ENCODE peak calls at places on chromosome 18, in ten cellular contexts. P is EL; B is NCI-H2171 treated with DMSO at 0.1 percent for 48 hours; D is activated CD8-positive, alpha-beta memory T cell treated with anti-CD3 and anti-CD28 coated beads for 48 hours; V is A549; C is skeletal muscle cell; Q is activated CD8-positive, alpha-beta T cell treated with anti-CD3 and anti-CD28 coated beads, Interleukin-2, amount 10 ng/mL, durations not matched to agents 7 days and 5 days; X is SHP77; E is T-helper 17 cell; U is NCI-H1092 treated with DMSO at 0.1 percent for 48 hours. Y is an unnamed sample.

GRCh38 chr18:75066223-75066622 is 142.7 kb downstream of the PTGR3 start:
- DNase-seq in D (no peak), E (no peak), V (no peak), C (no peak), B (no peak), U (peak), P (no peak), Q (no peak), X (no peak), Y (no peak)

GRCh38 chr18:56650056-56650455 is 1.1 kb upstream of the WDR7 start:
- DNase-seq in V (no peak), B (no peak), U (no peak), Q (no peak), C (peak), X (no peak), P (no peak), D (no peak), E (no peak), Y (no peak)

GRCh38 chr18:48109961-48110493 is 179.6 kb upstream of the SMAD2 start:
- DNase-seq in P (no peak), D (no peak), V (no peak), X (no peak), E (no peak), B (no peak), C (no peak), Q (no peak), U (no peak), Y (no peak)

GRCh38 chr18:67131498-67131897 is 385.0 kb downstream of the DSEL start:
- DNase-seq in Q (no peak), P (no peak), C (no peak), U (peak), X (no peak), B (no peak), V (no peak), E (no peak), D (no peak), Y (no peak)

GRCh38 chr18:36583155-36583745 is 245.6 kb downstream of the TPGS2 start:
- DNase-seq in X (no peak), P (no peak), E (no peak), B (no peak), V (no peak), D (no peak), Q (no peak), U (no peak), C (no peak), Y (no peak)

GRCh38 chr18:58542426-58543159 is 86.3 kb downstream of the ALPK2 start:
- DNase-seq in C (no peak), D (no peak), Q (no peak), X (no peak), E (no peak), U (no peak), B (no peak), P (no peak), V (no peak), Y (no peak)

GRCh38 chr18:44388347-44388746 is 292.3 kb upstream of the SETBP1 start:
- DNase-seq in V (no peak), D (no peak), E (no peak), B (no peak), U (no peak), C (no peak), P (no peak), X (no peak), Q (no peak), Y (no peak)

GRCh38 chr18:59231877-59232276 is 11.9 kb downstream of the GRP start:
- DNase-seq in C (no peak), E (no peak), B (no peak), Q (no peak), D (no peak), V (no peak), P (no peak), U (no peak), X (no peak), Y (no peak)

GRCh38 chr18:74082476-74083070 is 65.1 kb downstream of the FBXO15 start:
- DNase-seq in Q (peak), V (peak), P (peak), X (peak), U (peak), B (no peak), D (no peak), E (no peak), C (no peak), Y (no peak)

GRCh38 chr18:8721716-8722115 is 16.4 kb downstream of the MTCL1 start:
- DNase-seq in P (peak), X (no peak), U (no peak), E (no peak), Q (no peak), B (no peak), C (no peak), D (no peak), V (no peak), Y (no peak)

GRCh38 chr18:45026162-45026561 is 345.5 kb downstream of the SETBP1 start:
- DNase-seq in B (no peak), P (no peak), E (no peak), D (no peak), V (no peak), C (no peak), X (no peak), U (no peak), Q (no peak), Y (no peak)

GRCh38 chr18:44957440-44957839 is 276.8 kb downstream of the SETBP1 start:
- DNase-seq in C (no peak), D (no peak), V (no peak), X (no peak), Q (no peak), U (no peak), E (no peak), P (no peak), B (peak), Y (no peak)

GRCh38 chr18:59084286-59084779 is 55.4 kb upstream of the SEC11C start:
- DNase-seq in P (peak), C (peak), Q (peak), U (peak), D (peak), X (peak), B (peak), E (peak), V (peak), Y (peak)

GRCh38 chr18:21735452-21736015 is 5.1 kb upstream of the MIB1 start:
- DNase-seq in E (peak), Q (no peak), P (peak), B (peak), V (no peak), C (no peak), X (peak), U (no peak), D (no peak), Y (no peak)

GRCh38 chr18:4510709-4511108 is 55.6 kb upstream of the DLGAP1 start:
- DNase-seq in C (no peak), E (no peak), P (no peak), Q (no peak), D (no peak), B (no peak), X (no peak), U (no peak), V (no peak), Y (no peak)

GRCh38 chr18:67300498-67300897 is 216.0 kb downstream of the DSEL start:
- DNase-seq in C (no peak), E (no peak), D (no peak), B (no peak), U (no peak), X (no peak), Q (peak), P (no peak), V (no peak), Y (no peak)

GRCh38 chr18:39841133-39842041 is 2113.6 kb upstream of the PIK3C3 start:
- DNase-seq in E (no peak), U (peak), C (peak), X (peak), B (peak), P (peak), V (peak), Q (no peak), D (no peak), Y (peak)

GRCh38 chr18:74256190-74256589 is 35.6 kb downstream of the CYB5A start:
- DNase-seq in U (no peak), C (no peak), D (no peak), X (no peak), V (no peak), Q (no peak), P (no peak), B (no peak), E (no peak), Y (no peak)

GRCh38 chr18:3254725-3255124 is 7.1 kb downstream of the MYL12A start:
- DNase-seq in B (no peak), C (no peak), P (peak), E (no peak), U (no peak), Q (no peak), X (no peak), V (no peak), D (no peak), Y (no peak)

GRCh38 chr18:38981382-38981781 is 1415.8 kb upstream of the CELF4 start:
- DNase-seq in B (no peak), U (no peak), D (no peak), C (no peak), Q (no peak), P (no peak), X (no peak), V (no peak), E (no peak), Y (no peak)

GRCh38 chr18:9101730-9102390 is 639 bp upstream of the NDUFV2 start:
- DNase-seq in Q (peak), D (no peak), B (no peak), P (peak), X (peak), V (peak), E (no peak), U (peak), C (peak), Y (no peak)

GRCh38 chr18:24811963-24812681 is 351.7 kb downstream of the HRH4 start:
- DNase-seq in U (no peak), E (no peak), B (no peak), X (no peak), Q (no peak), D (no peak), P (no peak), C (no peak), V (no peak), Y (no peak)

GRCh38 chr18:34492652-34493051 is 217.4 kb upstream of the DTNA start:
- DNase-seq in X (peak), P (peak), D (no peak), V (no peak), U (peak), Q (no peak), B (peak), C (no peak), E (no peak), Y (no peak)

GRCh38 chr18:56900195-56901094 is 246.4 kb upstream of the BOD1L2 start:
- DNase-seq in B (no peak), U (no peak), C (no peak), V (no peak), P (no peak), Q (no peak), X (no peak), D (no peak), E (no peak), Y (no peak)

GRCh38 chr18:39053569-39053968 is 1488.0 kb upstream of the CELF4 start:
- DNase-seq in C (no peak), U (peak), P (no peak), D (no peak), X (no peak), Q (no peak), V (no peak), B (no peak), E (no peak), Y (no peak)

GRCh38 chr18:79552696-79553095 is 126.9 kb upstream of the CTDP1 start:
- DNase-seq in U (no peak), V (no peak), Q (no peak), X (no peak), C (no peak), E (no peak), D (no peak), B (no peak), P (no peak), Y (no peak)

GRCh38 chr18:52219102-52219501 is 120.9 kb upstream of the DCC start:
- DNase-seq in Q (no peak), E (no peak), V (no peak), U (no peak), P (no peak), D (no peak), X (no peak), C (no peak), B (no peak), Y (no peak)

GRCh38 chr18:10032331-10032979 is 118.6 kb downstream of the VAPA start:
- DNase-seq in V (no peak), Q (peak), X (no peak), E (no peak), P (no peak), B (no peak), U (no peak), D (peak), C (no peak), Y (no peak)

GRCh38 chr18:9095297-9096012 is 7.0 kb upstream of the NDUFV2 start:
- DNase-seq in P (peak), B (no peak), V (no peak), U (no peak), Q (peak), D (no peak), C (no peak), X (no peak), E (no peak), Y (no peak)

GRCh38 chr18:6271585-6271984 is 143.1 kb downstream of the L3MBTL4 start:
- DNase-seq in X (no peak), B (no peak), D (no peak), P (no peak), V (no peak), U (no peak), C (no peak), E (no peak), Q (no peak), Y (no peak)

Y was measured in GOT3.